ENCODE peak calls at places on chromosomes 4 and X, in nine cellular contexts. Z is GM23248, R is GM23338, L is HepG2, P is endothelial cell of umbilical vein, T is fibroblast of lung, N is MM.1S, F is PC-3, A is hepatocyte. J is an unnamed sample.

GRCh38 chr4:109378076-109378475 is 55.5 kb upstream of the SEC24B start:
- DNase-seq in Z (no peak), R (no peak), L (no peak), P (no peak), T (no peak), N (no peak), F (no peak), A (no peak), J (no peak)

GRCh38 chrX:41384041-41384705 is 50.2 kb downstream of the DDX3X start:
- DNase-seq in Z (peak), R (peak), L (no peak), P (no peak), T (peak), N (no peak), F (peak), A (peak), J (no peak)

GRCh38 chr4:48801739-48802138 is 21.7 kb upstream of the FRYL start:
- DNase-seq in Z (no peak), R (no peak), L (no peak), P (peak), T (peak), N (no peak), F (peak), A (no peak), J (no peak)

GRCh38 chr4:113952452-113953029 is 26.9 kb downstream of the ARSJ start:
- DNase-seq in Z (peak), R (peak), L (peak), P (peak), T (peak), N (peak), F (peak), A (peak), J (no peak)

GRCh38 chr4:159296061-159296460 is 193.2 kb downstream of the RAPGEF2 start:
- DNase-seq in Z (peak), R (no peak), L (peak), P (peak), T (peak), N (no peak), F (peak), A (no peak), J (no peak)

GRCh38 chrX:131944936-131945902 is 77.9 kb upstream of the STK26 start:
- DNase-seq in Z (no peak), R (no peak), L (no peak), P (no peak), T (no peak), N (no peak), F (no peak), A (no peak), J (no peak)

GRCh38 chr4:161642708-161643107 is 521.1 kb downstream of the FSTL5 start:
- DNase-seq in Z (peak), R (no peak), L (no peak), P (peak), T (peak), N (no peak), F (peak), A (no peak), J (peak)

GRCh38 chrX:11557120-11557519 is 108.6 kb downstream of the ARHGAP6 start:
- DNase-seq in Z (peak), R (no peak), L (no peak), P (no peak), T (peak), N (no peak), F (peak), A (no peak), J (no peak)

GRCh38 chrX:39442332-39442731 is 641.1 kb downstream of the MID1IP1 start:
- DNase-seq in Z (no peak), R (no peak), L (no peak), P (no peak), T (no peak), N (no peak), F (no peak), A (no peak), J (no peak)

GRCh38 chr4:51831133-51831532 is 11.8 kb upstream of the DCUN1D4 start:
- DNase-seq in Z (peak), R (peak), L (peak), P (peak), T (peak), N (peak), F (peak), A (peak), J (no peak)

GRCh38 chr4:182447938-182448280 is 204.7 kb downstream of the TENM3 start:
- DNase-seq in Z (peak), R (no peak), L (no peak), P (peak), T (peak), N (no peak), F (no peak), A (peak), J (no peak)

GRCh38 chr4:80365928-80366327 is 30.4 kb downstream of the CFAP299 start:
- DNase-seq in Z (peak), R (peak), L (peak), P (peak), T (peak), N (peak), F (peak), A (peak), J (peak)

GRCh38 chr4:122827258-122827887 is 742 bp downstream of the FGF2 start:
- DNase-seq in Z (peak), R (peak), L (no peak), P (peak), T (peak), N (peak), F (peak), A (peak), J (no peak)

GRCh38 chr4:19936471-19936870 is 315.2 kb upstream of the SLIT2 start:
- DNase-seq in Z (peak), R (no peak), L (no peak), P (no peak), T (peak), N (no peak), F (no peak), A (no peak), J (no peak)

GRCh38 chr4:2142630-2143427 is 83.7 kb downstream of the NAT8L start:
- DNase-seq in Z (no peak), R (no peak), L (no peak), P (no peak), T (peak), N (no peak), F (peak), A (no peak), J (peak)

GRCh38 chrX:20974326-20974725 is 399.9 kb upstream of the CNKSR2 start:
- DNase-seq in Z (peak), R (no peak), L (no peak), P (no peak), T (peak), N (no peak), F (peak), A (no peak), J (no peak)

GRCh38 chrX:150692837-150693781 is at the start of gene MTMR1:
- DNase-seq in Z (peak), R (peak), L (no peak), P (peak), T (no peak), N (peak), F (peak), A (peak), J (no peak)

GRCh38 chr4:187814737-187815465 is 180.7 kb upstream of the ZFP42 start:
- DNase-seq in Z (peak), R (no peak), L (no peak), P (no peak), T (peak), N (no peak), F (no peak), A (no peak), J (no peak)

GRCh38 chr4:48708610-48709009 is 71.5 kb downstream of the FRYL start:
- DNase-seq in Z (no peak), R (no peak), L (no peak), P (no peak), T (no peak), N (no peak), F (no peak), A (no peak), J (no peak)

GRCh38 chrX:317424-318067 is 1.1 kb downstream of the GTPBP6 start:
- DNase-seq in Z (peak), R (no peak), L (no peak), P (no peak), T (no peak), N (no peak), F (no peak), A (no peak), J (no peak)

GRCh38 chrX:34586507-34586906 is 70.6 kb downstream of the TMEM47 start:
- DNase-seq in Z (no peak), R (no peak), L (no peak), P (peak), T (no peak), N (no peak), F (no peak), A (no peak), J (no peak)

GRCh38 chr4:140448830-140449229 is 21.4 kb upstream of the CLGN start:
- DNase-seq in Z (peak), R (no peak), L (no peak), P (peak), T (peak), N (no peak), F (peak), A (no peak), J (no peak)

GRCh38 chr4:74654230-74654681 is 140.1 kb downstream of the BTC start:
- DNase-seq in Z (no peak), R (no peak), L (peak), P (no peak), T (no peak), N (no peak), F (peak), A (peak), J (no peak)

GRCh38 chr4:121655320-121656268 is 41.2 kb downstream of the ANXA5 start:
- DNase-seq in Z (no peak), R (no peak), L (no peak), P (no peak), T (no peak), N (no peak), F (no peak), A (no peak), J (no peak)

GRCh38 chr4:41380758-41381157 is 124.0 kb downstream of the UCHL1 start:
- DNase-seq in Z (no peak), R (no peak), L (no peak), P (no peak), T (no peak), N (no peak), F (no peak), A (no peak), J (no peak)

GRCh38 chr4:150867148-150867547 is 147.9 kb downstream of the LRBA start:
- DNase-seq in Z (peak), R (peak), L (peak), P (peak), T (peak), N (peak), F (peak), A (peak), J (peak)

GRCh38 chr4:143700060-143700419 is 435 bp downstream of the FREM3 start:
- DNase-seq in Z (peak), R (peak), L (no peak), P (peak), T (peak), N (no peak), F (no peak), A (peak), J (no peak)

GRCh38 chr4:83153312-83153915 is 38.9 kb upstream of the PLAC8 start:
- DNase-seq in Z (no peak), R (no peak), L (no peak), P (peak), T (no peak), N (no peak), F (no peak), A (no peak), J (no peak)

GRCh38 chrX:154040307-154040756 is 20.6 kb upstream of the IRAK1 start:
- DNase-seq in Z (peak), R (no peak), L (peak), P (peak), T (peak), N (no peak), F (no peak), A (peak), J (no peak)

GRCh38 chr4:4334798-4335520 is 44.9 kb downstream of the ZBTB49 start:
- DNase-seq in Z (peak), R (peak), L (peak), P (peak), T (peak), N (peak), F (peak), A (peak), J (no peak)

GRCh38 chr4:171644430-171645057 is 168.7 kb upstream of the GALNTL6 start:
- DNase-seq in Z (no peak), R (peak), L (no peak), P (no peak), T (no peak), N (peak), F (no peak), A (no peak), J (no peak)

GRCh38 chr4:107931775-107932321 is 499 bp downstream of the CYP2U1 start:
- DNase-seq in Z (no peak), R (peak), L (no peak), P (no peak), T (no peak), N (peak), F (no peak), A (peak), J (no peak)

GRCh38 chr4:8863759-8864682 is 7.6 kb downstream of the HMX1 start:
- DNase-seq in Z (no peak), R (peak), L (no peak), P (no peak), T (no peak), N (no peak), F (no peak), A (no peak), J (no peak)
- TF ChIP-seq EZH2 in Z (no peak), R (peak), L (no peak), P (no peak), T (no peak), N (no peak), F (no peak), A (no peak), J (no peak)

DNA sequence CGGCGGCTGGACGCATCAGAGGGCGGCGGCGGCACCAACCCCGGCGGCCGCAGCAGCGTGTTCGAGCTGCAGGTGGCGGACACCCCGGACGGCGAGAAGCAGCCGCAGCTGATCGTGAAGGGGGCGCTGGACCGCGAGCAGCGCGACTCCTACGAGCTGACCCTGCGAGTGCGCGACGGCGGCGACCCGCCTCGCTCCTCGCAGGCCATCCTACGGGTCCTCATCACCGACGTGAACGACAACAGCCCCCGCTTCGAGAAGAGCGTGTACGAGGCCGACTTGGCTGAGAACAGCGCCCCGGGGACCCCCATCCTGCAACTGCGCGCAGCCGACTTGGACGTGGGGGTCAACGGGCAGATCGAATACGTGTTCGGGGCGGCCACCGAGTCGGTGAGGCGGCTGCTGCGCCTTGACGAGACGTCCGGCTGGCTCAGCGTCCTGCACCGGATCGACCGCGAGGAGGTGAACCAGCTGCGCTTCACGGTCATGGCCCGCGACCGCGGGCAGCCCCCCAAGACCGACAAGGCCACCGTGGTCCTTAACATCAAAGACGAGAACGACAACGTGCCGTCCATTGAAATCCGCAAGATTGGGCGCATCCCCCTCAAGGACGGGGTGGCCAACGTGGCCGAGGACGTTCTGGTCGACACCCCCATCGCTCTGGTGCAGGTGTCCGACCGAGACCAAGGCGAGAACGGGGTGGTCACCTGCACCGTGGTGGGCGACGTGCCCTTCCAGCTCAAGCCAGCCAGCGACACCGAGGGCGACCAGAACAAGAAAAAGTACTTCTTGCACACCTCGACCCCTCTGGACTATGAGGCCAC is 2.1 kb downstream of the PCDH7 start:
- DNase-seq in Z (no peak), R (peak), L (no peak), P (peak), T (peak), N (no peak), F (no peak), A (peak), J (no peak)
- TF ChIP-seq EZH2 in Z (no peak), R (peak), L (no peak), P (no peak), T (no peak), N (no peak), F (no peak), A (no peak), J (no peak)

GRCh38 chr4:56828784-56829535 is 7.5 kb upstream of the SPINK2 start:
- DNase-seq in Z (peak), R (no peak), L (no peak), P (no peak), T (peak), N (peak), F (peak), A (no peak), J (no peak)
- TF ChIP-seq EZH2 in Z (no peak), R (no peak), L (no peak), P (no peak), T (no peak), N (no peak), F (no peak), A (no peak), J (no peak)

DNA sequence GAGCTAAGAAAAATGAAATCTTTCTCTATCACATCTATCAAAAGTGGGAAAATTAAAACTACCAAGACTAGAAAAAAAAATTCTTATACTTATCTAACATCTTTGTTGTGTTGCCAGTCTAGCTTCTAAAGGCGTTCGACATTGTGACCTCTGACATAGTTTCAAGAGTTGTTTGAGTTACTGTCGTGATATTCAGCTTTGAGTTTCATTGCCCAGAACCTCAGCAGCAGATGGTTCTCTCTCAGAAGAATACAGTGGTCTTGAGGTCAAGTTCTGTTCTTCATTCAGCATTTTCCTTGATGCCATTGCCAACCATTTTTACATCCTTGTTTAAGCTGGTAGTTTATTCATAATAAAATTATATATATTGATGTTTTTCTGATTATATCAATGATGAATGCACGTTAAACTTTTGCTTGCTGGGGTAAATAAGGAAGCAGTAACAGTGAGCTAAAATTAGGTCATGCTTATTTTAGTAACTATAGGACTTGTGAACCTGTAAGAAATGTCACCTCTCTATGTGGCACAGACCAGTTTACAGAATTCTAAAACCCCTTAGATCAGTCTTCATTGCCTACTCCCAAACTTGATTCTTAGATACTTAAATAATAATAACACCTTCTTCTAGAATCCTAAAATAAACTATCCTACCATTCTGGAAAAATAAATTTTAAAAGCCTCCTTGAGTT is 23.1 kb upstream of the SMIM31 start:
- DNase-seq in Z (no peak), R (no peak), L (no peak), P (no peak), T (no peak), N (peak), F (no peak), A (no peak), J (no peak)
- TF ChIP-seq EZH2 in Z (no peak), R (no peak), L (no peak), P (no peak), T (no peak), N (no peak), F (no peak), A (no peak), J (no peak)

GRCh38 chr4:184474261-184475095 is at the start of gene IRF2:
- DNase-seq in Z (peak), R (peak), L (peak), P (peak), T (peak), N (peak), F (peak), A (peak), J (peak)
- TF ChIP-seq EZH2 in Z (no peak), R (no peak), L (no peak), P (no peak), T (no peak), N (no peak), F (no peak), A (no peak), J (no peak)

DNA sequence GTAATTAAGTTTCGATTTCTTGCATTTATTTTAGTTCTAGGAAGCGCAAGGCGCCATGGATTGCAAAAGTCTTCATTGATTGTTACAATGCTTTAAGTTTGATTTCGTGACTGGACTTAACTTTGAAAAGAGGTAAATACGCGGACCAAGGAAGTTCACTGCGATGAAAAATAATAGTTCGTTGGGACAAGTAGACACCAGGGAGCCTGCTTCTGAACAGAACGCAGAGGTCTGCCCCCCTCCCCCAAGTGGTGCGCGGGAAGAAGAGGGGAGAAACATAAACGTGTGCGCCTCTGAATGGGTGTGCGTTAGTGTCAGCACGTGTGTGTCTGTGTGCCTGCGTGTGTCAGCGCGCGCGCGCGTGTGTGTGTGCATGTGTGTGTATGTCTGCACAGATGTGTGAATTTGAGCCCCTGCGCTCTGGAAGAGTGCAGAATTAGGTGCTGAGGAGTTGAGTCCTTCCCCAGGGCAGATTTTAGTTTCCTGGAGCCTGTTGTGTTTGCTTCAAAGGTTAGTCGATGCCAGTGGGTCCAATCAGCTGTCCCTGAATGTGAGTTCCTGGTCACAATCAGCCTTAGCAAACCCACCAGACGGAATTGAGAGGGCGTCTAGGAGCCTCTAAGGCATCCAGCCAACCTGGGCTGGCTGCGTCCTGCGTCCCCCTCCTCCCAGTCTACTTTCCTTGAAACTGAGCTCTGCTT is 5.8 kb upstream of the POU4F2 start:
- DNase-seq in Z (no peak), R (no peak), L (no peak), P (no peak), T (no peak), N (no peak), F (no peak), A (no peak), J (no peak)
- TF ChIP-seq EZH2 in Z (no peak), R (peak), L (no peak), P (no peak), T (no peak), N (no peak), F (no peak), A (peak), J (no peak)

GRCh38 chr4:793109-793861 is 32.6 kb downstream of the CPLX1 start:
- DNase-seq in Z (peak), R (no peak), L (no peak), P (no peak), T (no peak), N (no peak), F (no peak), A (no peak), J (no peak)

GRCh38 chr4:791201-791865 is 34.6 kb downstream of the CPLX1 start:
- DNase-seq in Z (no peak), R (no peak), L (no peak), P (no peak), T (no peak), N (no peak), F (no peak), A (no peak), J (no peak)

GRCh38 chr4:791866-792630 is 33.9 kb downstream of the CPLX1 start:
- DNase-seq in Z (peak), R (peak), L (no peak), P (no peak), T (no peak), N (no peak), F (peak), A (no peak), J (no peak)

GRCh38 chr4:793941-794621 is 31.8 kb downstream of the CPLX1 start:
- DNase-seq in Z (no peak), R (no peak), L (no peak), P (no peak), T (no peak), N (no peak), F (no peak), A (no peak), J (no peak)

GRCh38 chr4:792729-793108 is 33.2 kb downstream of the CPLX1 start:
- DNase-seq in Z (no peak), R (no peak), L (no peak), P (no peak), T (no peak), N (no peak), F (no peak), A (no peak), J (no peak)
- TF ChIP-seq EZH2 in Z (no peak), R (no peak), L (no peak), P (no peak), T (peak), N (no peak), F (no peak), A (no peak), J (no peak)

J was measured in SK-N-MC.